ENCODE peak calls at places on chromosome 10, in eight cellular contexts. F is transverse colon, R is SK-N-SH, C is sigmoid colon, K is stomach, E is HepG2, S is suprapubic skin, G is K562. N is an unnamed sample.

GRCh38 chr10:127123626-127124025 is 72.8 kb downstream of the INSYN2A start:
- DNase-seq in F (no peak), R (no peak), C (no peak), K (no peak), E (no peak), S (no peak), G (no peak), N (no peak)

GRCh38 chr10:79927111-79927828 is 21.6 kb downstream of the SFTPD start:
- DNase-seq in F (no peak), R (peak), C (no peak), K (peak), E (peak), S (no peak), G (no peak), N (peak)

GRCh38 chr10:104576611-104577010 is 64.5 kb upstream of the SORCS3 start:
- DNase-seq in F (no peak), R (no peak), C (no peak), K (no peak), E (no peak), S (no peak), G (no peak), N (no peak)

GRCh38 chr10:90417056-90417455 is 440.8 kb downstream of the HTR7 start:
- DNase-seq in F (no peak), R (no peak), C (no peak), K (no peak), E (peak), S (no peak), G (no peak), N (no peak)

GRCh38 chr10:119357389-119358139 is 150.2 kb downstream of the GRK5 start:
- DNase-seq in F (no peak), R (no peak), C (peak), K (peak), E (no peak), S (no peak), G (no peak), N (no peak)

GRCh38 chr10:31836569-31837406 is 91.8 kb downstream of the ARHGAP12 start:
- DNase-seq in F (no peak), R (peak), C (no peak), K (no peak), E (peak), S (no peak), G (peak), N (no peak)

GRCh38 chr10:17655567-17656146 is 11.7 kb downstream of the STAM start:
- DNase-seq in F (no peak), R (no peak), C (no peak), K (no peak), E (peak), S (no peak), G (peak), N (no peak)

GRCh38 chr10:59817806-59818205 is 64.6 kb upstream of the MRLN start:
- DNase-seq in F (no peak), R (no peak), C (no peak), K (no peak), E (no peak), S (no peak), G (no peak), N (no peak)

GRCh38 chr10:79003183-79004100 is 65.3 kb upstream of the ZMIZ1 start:
- DNase-seq in F (no peak), R (peak), C (no peak), K (peak), E (no peak), S (no peak), G (peak), N (peak)

GRCh38 chr10:104117839-104118323 is 4.1 kb upstream of the SFR1 start:
- DNase-seq in F (no peak), R (no peak), C (no peak), K (no peak), E (no peak), S (no peak), G (no peak), N (no peak)

GRCh38 chr10:69361303-69361614 is 55.5 kb downstream of the TACR2 start:
- DNase-seq in F (no peak), R (no peak), C (no peak), K (peak), E (no peak), S (no peak), G (no peak), N (no peak)

GRCh38 chr10:6201511-6201975 is 1.2 kb upstream of the PFKFB3 start:
- DNase-seq in F (peak), R (peak), C (peak), K (peak), E (peak), S (peak), G (peak), N (peak)

GRCh38 chr10:86888585-86889381 is 68.6 kb downstream of the MMRN2 start:
- DNase-seq in F (no peak), R (no peak), C (no peak), K (no peak), E (no peak), S (no peak), G (peak), N (no peak)

GRCh38 chr10:130109796-130110235 is 814 bp downstream of the C10orf143 start:
- DNase-seq in F (peak), R (peak), C (peak), K (peak), E (peak), S (peak), G (peak), N (peak)

GRCh38 chr10:5283305-5284158 is 81.2 kb upstream of the UCN3 start:
- DNase-seq in F (peak), R (peak), C (peak), K (peak), E (peak), S (no peak), G (peak), N (no peak)

GRCh38 chr10:82558208-82558607 is 683.2 kb downstream of the NRG3 start:
- DNase-seq in F (no peak), R (no peak), C (no peak), K (no peak), E (no peak), S (no peak), G (no peak), N (no peak)

GRCh38 chr10:80283119-80283518 is 6.3 kb downstream of the MAT1A start:
- DNase-seq in F (no peak), R (no peak), C (no peak), K (no peak), E (no peak), S (no peak), G (no peak), N (no peak)

GRCh38 chr10:130915065-130915464 is 396.5 kb downstream of the TCERG1L start:
- DNase-seq in F (no peak), R (no peak), C (no peak), K (no peak), E (no peak), S (no peak), G (no peak), N (no peak)

GRCh38 chr10:16770141-16770540 is 47.1 kb downstream of the RSU1 start:
- DNase-seq in F (no peak), R (no peak), C (no peak), K (no peak), E (no peak), S (no peak), G (no peak), N (no peak)

GRCh38 chr10:3853547-3853989 is 68.6 kb upstream of the KLF6 start:
- DNase-seq in F (peak), R (no peak), C (peak), K (peak), E (no peak), S (no peak), G (no peak), N (peak)

GRCh38 chr10:24866615-24867583 is 85.5 kb downstream of the PRTFDC1 start:
- DNase-seq in F (peak), R (no peak), C (peak), K (peak), E (peak), S (no peak), G (peak), N (peak)

GRCh38 chr10:24848169-24848688 is 104.2 kb downstream of the PRTFDC1 start:
- DNase-seq in F (no peak), R (no peak), C (no peak), K (no peak), E (no peak), S (no peak), G (no peak), N (no peak)

GRCh38 chr10:68138526-68138925 is 29.2 kb downstream of the MYPN start:
- DNase-seq in F (no peak), R (no peak), C (no peak), K (no peak), E (no peak), S (no peak), G (no peak), N (no peak)

GRCh38 chr10:97858001-97858439 is 8.4 kb downstream of the GOLGA7B start:
- DNase-seq in F (no peak), R (no peak), C (no peak), K (no peak), E (no peak), S (no peak), G (no peak), N (peak)

GRCh38 chr10:90222372-90222771 is 521.0 kb downstream of the KIF20B start:
- DNase-seq in F (no peak), R (no peak), C (no peak), K (no peak), E (no peak), S (no peak), G (no peak), N (no peak)

GRCh38 chr10:86391236-86391840 is 24.7 kb upstream of the GRID1 start:
- DNase-seq in F (no peak), R (no peak), C (peak), K (no peak), E (no peak), S (no peak), G (no peak), N (no peak)

DNA sequence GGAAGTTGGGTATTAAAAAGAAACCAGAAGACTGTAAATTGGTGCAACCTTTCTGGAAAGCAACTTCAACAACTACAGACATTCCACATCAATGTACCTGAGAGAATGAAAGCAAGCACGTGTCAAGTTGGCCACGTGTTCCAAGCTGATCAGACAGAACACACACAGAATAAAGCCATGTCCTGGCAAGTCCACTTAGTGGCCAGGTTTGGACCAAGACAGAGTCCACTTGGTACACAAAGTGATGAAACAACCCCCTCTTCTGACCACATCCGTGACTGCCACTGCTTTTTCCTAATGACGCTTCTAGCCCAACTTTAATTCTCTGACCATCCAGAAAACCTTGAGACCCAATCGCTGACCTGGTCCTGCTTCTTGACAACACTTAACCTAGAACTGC is 109.4 kb downstream of the ABLIM1 start:
- DNase-seq in F (peak), R (peak), C (no peak), K (peak), E (peak), S (no peak), G (peak), N (no peak)
- TF ChIP-seq EP300 in F (no peak), R (no peak), C (no peak), K (no peak), E (no peak), S (no peak), G (no peak), N (no peak)

GRCh38 chr10:58586282-58586681 is 73.6 kb downstream of the BICC1 start:
- DNase-seq in F (no peak), R (no peak), C (no peak), K (no peak), E (no peak), S (no peak), G (no peak), N (no peak)

GRCh38 chr10:58578366-58578765 is 65.7 kb downstream of the BICC1 start:
- DNase-seq in F (no peak), R (no peak), C (no peak), K (no peak), E (no peak), S (no peak), G (no peak), N (no peak)

GRCh38 chr10:58579011-58579655 is 66.5 kb downstream of the BICC1 start:
- DNase-seq in F (no peak), R (no peak), C (no peak), K (no peak), E (no peak), S (no peak), G (no peak), N (no peak)

GRCh38 chr10:58585425-58585824 is 72.8 kb downstream of the BICC1 start:
- DNase-seq in F (no peak), R (no peak), C (no peak), K (no peak), E (no peak), S (no peak), G (no peak), N (no peak)

DNA sequence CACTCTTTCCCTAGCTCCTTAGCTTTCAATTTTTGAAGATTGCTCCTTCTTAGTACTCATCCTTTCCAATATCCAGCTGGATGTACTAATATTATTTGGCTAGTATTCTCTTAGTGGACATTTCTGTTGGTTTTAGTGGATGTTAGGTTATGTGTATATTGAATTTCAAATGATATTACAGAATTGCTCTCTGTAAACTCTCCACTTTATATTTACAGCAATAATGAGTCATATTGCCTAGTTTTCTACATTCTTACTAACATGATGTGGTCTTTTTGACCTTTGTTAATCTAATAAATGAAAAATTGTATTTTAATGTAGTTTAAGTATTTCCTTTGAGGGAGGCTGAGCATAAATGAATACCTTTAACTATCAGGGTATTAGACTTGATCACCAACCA is 69.4 kb downstream of the BICC1 start:
- DNase-seq in F (no peak), R (no peak), C (no peak), K (no peak), E (no peak), S (no peak), G (no peak), N (no peak)
- TF ChIP-seq POLR2AphosphoS5 in F (no peak), R (no peak), C (no peak), K (no peak), E (no peak), S (no peak), G (no peak), N (no peak)

GRCh38 chr10:49744091-49744685 is 17.9 kb downstream of the OGDHL start:
- DNase-seq in F (no peak), R (peak), C (no peak), K (peak), E (no peak), S (no peak), G (no peak), N (no peak)

GRCh38 chr10:49746626-49747302 is 15.4 kb downstream of the OGDHL start:
- DNase-seq in F (no peak), R (no peak), C (no peak), K (peak), E (no peak), S (no peak), G (no peak), N (no peak)

GRCh38 chr10:49744924-49745605 is 17.1 kb downstream of the OGDHL start:
- DNase-seq in F (no peak), R (peak), C (no peak), K (peak), E (no peak), S (no peak), G (peak), N (no peak)

GRCh38 chr10:49747303-49747646 is 14.8 kb downstream of the OGDHL start:
- DNase-seq in F (no peak), R (no peak), C (no peak), K (no peak), E (no peak), S (no peak), G (no peak), N (no peak)

GRCh38 chr10:49745756-49746155 is 16.4 kb downstream of the OGDHL start:
- DNase-seq in F (no peak), R (no peak), C (no peak), K (peak), E (no peak), S (no peak), G (no peak), N (no peak)
- H3K27ac ChIP-seq in F (no peak), R (no peak), C (no peak), K (no peak), E (no peak), S (no peak), G (no peak), N (no peak)

DNA sequence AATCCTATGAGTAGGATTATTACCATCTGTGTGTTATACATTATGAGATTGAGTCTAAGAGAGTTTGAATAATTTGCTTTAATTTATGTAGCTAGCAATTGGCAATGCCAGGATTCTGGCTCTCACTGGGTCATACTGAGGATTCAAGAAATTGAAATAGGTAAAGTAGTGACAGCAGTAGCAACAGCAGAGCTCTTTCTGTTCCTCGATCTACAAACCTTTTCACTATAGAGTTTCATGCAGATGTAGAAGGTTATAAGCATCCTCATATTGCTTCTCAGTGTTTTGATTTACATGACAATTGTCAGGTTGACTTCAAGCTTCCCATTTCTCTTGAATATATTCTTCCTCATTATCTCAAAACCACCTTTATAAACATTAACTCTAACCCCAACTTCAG is 294.1 kb upstream of the CSTF2T start:
- DNase-seq in F (no peak), R (no peak), C (no peak), K (no peak), E (no peak), S (no peak), G (no peak), N (no peak)
- TF ChIP-seq EP300 in F (no peak), R (no peak), C (no peak), K (no peak), E (no peak), S (no peak), G (no peak), N (no peak)

DNA sequence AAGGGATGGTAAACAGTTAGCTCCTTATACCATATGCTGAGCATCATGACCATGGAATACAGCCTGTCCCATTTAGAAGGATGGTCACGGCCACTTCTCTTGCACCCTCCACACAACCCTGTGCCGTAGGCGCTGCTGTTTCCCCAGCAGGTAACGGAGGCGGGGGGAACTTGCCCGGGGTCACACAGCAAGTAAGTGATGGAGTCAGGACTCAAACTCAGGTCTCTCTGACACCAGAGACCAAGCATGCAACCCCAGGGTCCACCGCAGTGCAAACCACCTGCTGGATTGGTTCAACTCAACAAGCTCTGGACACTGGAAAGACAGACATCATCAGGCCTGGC is 71.6 kb downstream of the ZRANB1 start:
- DNase-seq in F (no peak), R (no peak), C (peak), K (no peak), E (no peak), S (no peak), G (no peak), N (no peak)
- TF ChIP-seq POLR2AphosphoS5 in F (no peak), R (no peak), C (no peak), K (no peak), E (no peak), S (no peak), G (no peak), N (no peak)

GRCh38 chr10:70586348-70586930 is 16.1 kb downstream of the PRF1 start:
- DNase-seq in F (no peak), R (no peak), C (no peak), K (no peak), E (no peak), S (peak), G (no peak), N (no peak)

GRCh38 chr10:70584941-70585544 is 17.5 kb downstream of the PRF1 start:
- DNase-seq in F (no peak), R (peak), C (peak), K (no peak), E (peak), S (peak), G (peak), N (peak)

GRCh38 chr10:70582793-70583700 is 19.5 kb downstream of the PRF1 start:
- DNase-seq in F (no peak), R (no peak), C (peak), K (no peak), E (no peak), S (no peak), G (no peak), N (peak)

GRCh38 chr10:70585555-70586243 is 16.8 kb downstream of the PRF1 start:
- DNase-seq in F (no peak), R (no peak), C (peak), K (no peak), E (no peak), S (peak), G (no peak), N (no peak)

DNA sequence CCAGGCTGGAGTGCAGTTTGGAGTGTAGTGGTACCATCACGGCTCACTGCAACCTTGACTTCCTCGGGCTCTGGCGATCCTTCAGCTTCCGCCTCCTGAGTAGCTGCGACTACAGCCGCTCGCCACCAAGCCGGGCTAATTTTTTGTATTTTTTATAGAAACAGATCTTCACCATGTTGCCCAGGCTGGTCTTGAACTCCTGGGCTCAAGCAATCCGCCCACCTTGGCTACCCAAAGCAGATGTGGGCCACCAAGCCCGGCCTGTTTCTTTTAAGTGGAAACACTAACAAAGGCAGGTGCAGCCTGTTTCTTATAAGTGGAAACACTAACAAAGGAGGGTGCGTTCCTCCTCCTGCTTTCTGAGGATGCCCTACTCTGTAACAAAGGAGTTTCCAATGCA is 18.2 kb downstream of the PRF1 start:
- DNase-seq in F (no peak), R (no peak), C (peak), K (no peak), E (no peak), S (peak), G (no peak), N (no peak)
- H3K27ac ChIP-seq in F (no peak), R (no peak), C (no peak), K (no peak), E (no peak), S (no peak), G (no peak), N (no peak)

GRCh38 chr10:22341190-22341935 is 3.9 kb upstream of the SPAG6 start:
- DNase-seq in F (no peak), R (peak), C (no peak), K (no peak), E (no peak), S (peak), G (peak), N (no peak)
- TF ChIP-seq EP300 in F (no peak), R (no peak), C (no peak), K (no peak), E (no peak), S (no peak), G (no peak), N (no peak)

DNA sequence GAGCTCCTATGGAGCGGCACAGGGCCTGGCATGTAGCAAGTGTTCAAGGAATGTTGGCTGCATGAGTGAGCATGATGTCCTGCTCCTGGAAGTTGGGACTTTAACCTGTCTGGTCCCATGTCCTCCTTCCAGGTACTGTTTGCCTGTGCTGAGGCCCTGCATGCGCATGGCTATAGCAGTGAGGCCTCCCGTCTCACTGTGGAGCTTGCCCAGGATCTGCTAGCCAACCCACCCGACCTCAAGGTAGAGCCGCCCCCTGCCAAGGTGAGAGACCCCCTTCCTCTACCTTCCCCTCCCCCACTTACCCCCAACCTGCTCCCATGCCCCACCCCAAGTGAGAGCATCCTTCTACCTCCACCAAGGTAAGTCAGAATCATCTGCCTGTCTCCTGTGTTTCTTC is 8.1 kb downstream of the ZSWIM8 start:
- DNase-seq in F (no peak), R (no peak), C (no peak), K (no peak), E (no peak), S (no peak), G (no peak), N (no peak)
- TF ChIP-seq POLR2AphosphoS5 in F (no peak), R (no peak), C (no peak), K (no peak), E (no peak), S (no peak), G (no peak), N (no peak)

GRCh38 chr10:46017733-46018132 is 12.7 kb downstream of the NCOA4 start:
- DNase-seq in F (no peak), R (no peak), C (no peak), K (no peak), E (no peak), S (no peak), G (no peak), N (no peak)
- H3K27ac ChIP-seq in F (no peak), R (no peak), C (no peak), K (no peak), E (no peak), S (no peak), G (peak), N (peak)

N was measured in upper lobe of left lung.